ENCODE peak calls at places on chromosomes 16 and 17, in six cellular contexts. O, D, X, T, A and K are unnamed samples.

GRCh38 chr16:3021449-3022207 is 1.5 kb downstream of the TNFRSF12A start:
- DNase-seq in O (peak), D (peak), X (peak), T (peak), A (peak), K (no peak)

GRCh38 chr17:7250655-7251329 is 742 bp downstream of the CTDNEP1 start:
- DNase-seq in O (no peak), D (no peak), X (no peak), T (no peak), A (no peak), K (no peak)

GRCh38 chr16:55453909-55454308 is 25.1 kb upstream of the MMP2 start:
- DNase-seq in O (no peak), D (no peak), X (no peak), T (peak), A (no peak), K (no peak)

GRCh38 chr16:10558305-10558704 is 22.1 kb downstream of the EMP2 start:
- DNase-seq in O (no peak), D (no peak), X (peak), T (no peak), A (no peak), K (no peak)

GRCh38 chr17:39626171-39626670 is 531 bp upstream of the PPP1R1B start:
- DNase-seq in O (no peak), D (no peak), X (no peak), T (no peak), A (no peak), K (peak)

GRCh38 chr16:10945065-10945787 is 862 bp downstream of the CLEC16A start:
- DNase-seq in O (no peak), D (no peak), X (no peak), T (no peak), A (no peak), K (no peak)

GRCh38 chr17:57578608-57578990 is 166.5 kb downstream of the CCDC182 start:
- DNase-seq in O (no peak), D (no peak), X (no peak), T (no peak), A (no peak), K (no peak)

GRCh38 chr17:47850692-47851573 is at the start of gene SP6:
- DNase-seq in O (no peak), D (peak), X (peak), T (peak), A (no peak), K (peak)

GRCh38 chr16:56833243-56833970 is 31.6 kb upstream of the SLC12A3 start:
- DNase-seq in O (no peak), D (no peak), X (no peak), T (no peak), A (no peak), K (no peak)

GRCh38 chr16:84836234-84836647 is 16.5 kb downstream of the CRISPLD2 start:
- DNase-seq in O (peak), D (peak), X (peak), T (peak), A (peak), K (no peak)

GRCh38 chr17:80839401-80839800 is 152.2 kb upstream of the CHMP6 start:
- DNase-seq in O (no peak), D (no peak), X (no peak), T (no peak), A (no peak), K (peak)

GRCh38 chr17:61413654-61414133 is 14.1 kb downstream of the TBX2 start:
- DNase-seq in O (no peak), D (no peak), X (peak), T (no peak), A (peak), K (peak)

GRCh38 chr17:36937001-36937960 is at the start of gene LHX1:
- DNase-seq in O (no peak), D (no peak), X (no peak), T (no peak), A (no peak), K (no peak)

GRCh38 chr16:24729967-24730815 is 740 bp downstream of the TNRC6A start:
- DNase-seq in O (no peak), D (peak), X (peak), T (peak), A (peak), K (no peak)

GRCh38 chr16:84243732-84244131 is 3.9 kb upstream of the KCNG4 start:
- DNase-seq in O (no peak), D (no peak), X (no peak), T (no peak), A (no peak), K (no peak)

GRCh38 chr16:77406680-77407079 is 28.2 kb downstream of the ADAMTS18 start:
- DNase-seq in O (no peak), D (no peak), X (no peak), T (no peak), A (no peak), K (no peak)

GRCh38 chr16:77443834-77444460 is 9.1 kb upstream of the ADAMTS18 start:
- DNase-seq in O (no peak), D (no peak), X (no peak), T (no peak), A (no peak), K (no peak)

GRCh38 chr16:2501938-2502900 is 11.5 kb upstream of the ATP6V0C start:
- DNase-seq in O (no peak), D (no peak), X (no peak), T (no peak), A (no peak), K (no peak)

GRCh38 chr17:39485555-39485954 is 24.3 kb downstream of the CDK12 start:
- DNase-seq in O (no peak), D (no peak), X (no peak), T (no peak), A (no peak), K (no peak)

GRCh38 chr17:60677308-60678117 is at the start of gene BCAS3:
- DNase-seq in O (peak), D (peak), X (peak), T (peak), A (peak), K (peak)

GRCh38 chr16:3961449-3961849 is 80.9 kb upstream of the CREBBP start:
- DNase-seq in O (no peak), D (no peak), X (no peak), T (peak), A (no peak), K (no peak)

GRCh38 chr16:53056528-53056881 is 1.7 kb downstream of the CHD9 start:
- DNase-seq in O (no peak), D (no peak), X (no peak), T (no peak), A (peak), K (no peak)

GRCh38 chr16:53131050-53131362 is 76.2 kb downstream of the CHD9 start:
- DNase-seq in O (no peak), D (no peak), X (peak), T (no peak), A (no peak), K (no peak)

DNA sequence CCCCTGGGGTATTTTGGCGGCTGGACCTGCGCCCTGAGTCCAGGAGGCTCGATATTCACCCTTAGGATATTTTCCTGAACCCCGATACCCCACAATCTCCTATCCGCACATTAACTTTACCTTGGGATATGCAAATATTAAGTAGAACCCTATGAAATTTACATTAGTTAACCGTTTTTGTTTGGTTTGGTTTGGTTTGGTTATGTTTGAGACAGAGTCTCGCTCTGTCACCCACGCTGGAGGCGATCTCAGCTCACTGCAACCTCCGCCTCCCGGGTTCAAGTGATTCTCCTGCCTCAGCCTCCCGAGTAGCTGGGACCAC is 9.3 kb upstream of the NAGS start:
- DNase-seq in O (no peak), D (no peak), X (no peak), T (no peak), A (no peak), K (no peak)
- TF ChIP-seq CTCF in O (no peak), D (no peak), X (no peak), T (no peak), A (no peak), K (no peak)

GRCh38 chr16:89744813-89745212 is 23.5 kb downstream of the ZNF276 start:
- DNase-seq in O (no peak), D (no peak), X (no peak), T (no peak), A (no peak), K (no peak)
- TF ChIP-seq POLR2A in O (no peak), D (no peak), X (no peak), T (no peak), A (no peak), K (no peak)

GRCh38 chr17:75289832-75290337 is 652 bp upstream of the SLC25A19 start:
- DNase-seq in O (peak), D (peak), X (peak), T (peak), A (peak), K (peak)

GRCh38 chr17:75288359-75288758 is 874 bp downstream of the SLC25A19 start:
- DNase-seq in O (no peak), D (no peak), X (no peak), T (no peak), A (no peak), K (no peak)

GRCh38 chr17:75288784-75289121 is 480 bp downstream of the SLC25A19 start:
- DNase-seq in O (no peak), D (no peak), X (peak), T (no peak), A (no peak), K (no peak)

GRCh38 chr17:75287221-75287620 is 2.0 kb downstream of the SLC25A19 start:
- DNase-seq in O (no peak), D (no peak), X (no peak), T (no peak), A (no peak), K (no peak)

DNA sequence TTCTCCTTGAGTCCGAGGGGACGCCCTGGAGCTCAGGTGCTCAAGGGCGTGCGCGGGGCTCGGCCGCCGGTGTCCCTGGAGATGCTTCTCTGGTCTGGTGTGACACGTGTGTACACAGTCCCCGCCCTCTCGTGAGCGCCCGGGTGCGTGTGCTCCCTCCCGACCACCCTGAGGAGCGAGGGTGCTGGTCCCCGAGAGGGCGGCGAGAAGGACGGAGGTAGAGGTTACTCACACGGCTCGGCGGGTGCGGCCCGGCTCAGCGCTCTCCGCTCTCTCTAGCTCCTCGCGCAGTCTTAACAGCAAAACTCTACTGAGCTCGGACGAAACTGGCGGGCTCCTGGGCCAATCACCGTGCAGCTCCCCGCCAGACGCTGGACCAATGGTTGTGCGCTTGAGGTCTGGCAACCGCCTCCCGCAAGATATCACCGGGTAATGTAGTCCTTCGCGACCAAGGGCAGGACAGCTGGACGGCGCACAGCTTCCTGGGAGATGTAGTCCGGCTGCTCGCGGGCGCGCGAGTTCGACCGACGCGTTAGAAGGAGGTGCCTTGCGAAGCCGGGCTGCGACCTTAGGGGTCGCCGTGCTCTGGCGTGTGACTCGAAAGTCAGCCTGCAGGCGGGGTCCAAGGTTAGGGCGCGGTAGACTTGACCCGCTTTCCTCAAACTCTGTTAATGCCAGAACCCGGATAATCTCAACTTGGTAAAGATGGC is at the start of gene SLC25A19:
- DNase-seq in O (peak), D (peak), X (peak), T (peak), A (peak), K (peak)
- TF ChIP-seq CTCF in O (peak), D (no peak), X (no peak), T (no peak), A (no peak), K (no peak)

GRCh38 chr17:16313159-16314090 is 39.8 kb downstream of the CENPV start:
- DNase-seq in O (no peak), D (no peak), X (no peak), T (peak), A (no peak), K (no peak)
- TF ChIP-seq POLR2A in O (no peak), D (no peak), X (no peak), T (no peak), A (no peak), K (no peak)

DNA sequence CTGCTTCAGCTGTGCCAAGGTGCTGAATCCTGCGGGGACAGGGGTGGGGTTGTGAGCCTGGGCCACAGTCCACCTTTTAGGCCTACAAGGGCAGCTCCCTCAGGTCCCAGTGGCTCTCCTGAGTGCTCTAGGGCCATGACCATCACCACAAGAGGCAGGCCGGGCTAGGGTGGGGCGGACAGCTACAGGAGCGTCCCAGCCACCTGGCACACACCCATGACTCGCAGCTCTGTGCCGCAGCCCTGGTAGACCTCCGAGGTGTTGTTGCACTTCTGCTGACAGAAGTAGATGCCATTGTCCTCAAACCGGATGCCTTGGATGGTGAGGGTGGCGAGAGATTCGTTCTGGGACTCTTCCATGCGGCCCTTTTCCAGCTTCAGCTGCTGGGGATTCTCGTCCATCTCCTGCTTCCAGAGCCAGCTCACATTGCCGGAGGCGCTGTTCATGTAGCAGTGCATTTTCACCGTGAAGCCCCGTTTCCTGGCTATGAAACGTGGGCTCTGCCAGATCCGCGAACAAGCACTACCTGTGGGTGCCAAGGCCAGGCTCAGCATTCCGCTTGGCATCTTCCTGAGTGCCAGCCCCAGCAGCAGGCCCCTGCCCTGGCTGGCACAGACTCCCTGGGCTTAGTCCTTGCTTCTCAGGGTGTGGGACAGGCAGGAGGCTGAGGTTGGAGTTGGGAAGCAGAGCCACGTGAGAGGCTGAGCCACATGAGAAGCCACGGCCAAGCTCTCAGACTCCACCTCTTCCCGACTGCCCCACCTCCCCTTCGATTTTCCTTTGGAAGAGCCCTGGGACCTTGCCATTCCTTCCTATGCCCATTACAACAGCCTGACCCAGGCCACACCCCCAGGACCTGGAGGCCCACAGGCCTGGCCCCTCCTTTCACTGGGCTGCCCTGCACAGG is 2.0 kb downstream of the CD79B start:
- DNase-seq in O (no peak), D (peak), X (no peak), T (peak), A (no peak), K (peak)
- TF ChIP-seq CTCF in O (no peak), D (no peak), X (no peak), T (no peak), A (no peak), K (no peak)

GRCh38 chr17:78112508-78113471 is 15.8 kb downstream of the TMC6 start:
- DNase-seq in O (peak), D (no peak), X (peak), T (peak), A (peak), K (peak)

GRCh38 chr17:78113804-78114785 is 14.5 kb downstream of the TMC6 start:
- DNase-seq in O (no peak), D (no peak), X (no peak), T (no peak), A (no peak), K (peak)

GRCh38 chr17:78117027-78117981 is 11.3 kb downstream of the TMC6 start:
- DNase-seq in O (no peak), D (no peak), X (peak), T (peak), A (no peak), K (peak)

GRCh38 chr17:78116411-78116810 is 12.1 kb downstream of the TMC6 start:
- DNase-seq in O (no peak), D (no peak), X (no peak), T (no peak), A (no peak), K (no peak)

DNA sequence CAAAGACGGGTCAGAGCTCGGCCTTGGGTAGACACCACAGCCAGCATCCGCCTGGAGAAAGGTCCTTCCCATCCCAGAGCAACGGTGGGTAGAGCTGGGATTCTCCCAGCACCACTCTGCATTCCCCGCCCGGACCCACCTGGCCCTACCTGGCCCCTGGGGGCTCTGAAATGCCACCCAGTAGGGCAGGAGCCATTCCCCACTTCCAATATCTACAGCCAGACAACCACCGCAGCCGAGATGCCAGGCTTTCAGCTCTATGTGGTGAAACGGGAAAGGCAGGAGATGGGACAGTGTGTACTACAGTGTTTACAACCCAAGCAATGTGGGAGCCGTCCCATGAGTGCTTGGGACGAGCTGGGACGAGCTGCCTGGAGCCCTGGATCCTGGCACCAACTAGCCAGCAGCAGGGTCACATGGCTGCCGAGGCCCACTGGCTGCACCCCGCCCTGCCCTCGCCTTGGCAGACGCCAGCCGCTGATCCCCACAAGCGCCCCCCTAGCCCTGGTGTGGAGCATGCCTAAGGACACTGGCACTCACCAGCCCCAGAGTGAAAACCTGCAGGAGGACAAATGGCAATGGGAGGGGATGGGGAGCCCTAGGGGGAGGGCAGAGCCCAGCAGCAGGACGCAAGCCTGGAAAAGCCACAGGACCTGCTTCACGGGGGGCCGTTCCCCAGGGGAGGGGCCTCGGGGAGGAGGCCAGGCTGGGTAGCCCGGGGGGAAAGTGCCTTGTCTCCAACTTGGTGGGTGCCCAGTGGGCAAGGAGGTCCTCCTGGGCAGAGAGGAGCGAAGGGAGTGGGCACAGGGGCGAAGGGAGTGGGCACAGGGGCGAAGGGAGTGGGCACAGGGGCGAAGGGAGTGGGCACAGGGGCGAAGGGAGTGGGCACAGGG is 13.5 kb downstream of the TMC6 start:
- DNase-seq in O (no peak), D (no peak), X (no peak), T (no peak), A (no peak), K (peak)
- TF ChIP-seq POLR2A in O (no peak), D (no peak), X (no peak), T (no peak), A (no peak), K (no peak)

DNA sequence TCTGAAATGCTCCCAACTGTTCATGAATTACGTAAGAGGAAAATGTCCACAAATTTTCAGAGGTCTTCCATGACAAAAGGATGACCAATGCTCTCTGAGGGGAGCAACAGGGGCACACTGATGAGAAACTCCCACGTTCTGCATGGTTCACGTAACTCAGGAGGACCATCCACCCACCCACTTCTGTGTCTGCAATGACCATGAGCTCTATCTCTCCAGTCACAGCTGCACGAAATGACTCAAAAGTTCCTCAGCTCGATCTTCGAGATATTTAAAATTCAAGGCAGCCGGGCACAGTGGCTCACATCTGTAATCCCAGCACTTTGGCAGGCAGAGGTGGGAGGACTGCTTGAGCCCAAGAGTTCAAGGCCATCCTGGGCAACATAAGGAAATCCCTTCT is 15.8 kb downstream of the WDR45B start:
- DNase-seq in O (no peak), D (no peak), X (no peak), T (no peak), A (no peak), K (no peak)
- TF ChIP-seq CTCF in O (no peak), D (no peak), X (no peak), T (no peak), A (no peak), K (no peak)

GRCh38 chr17:74211141-74211928 is 2.0 kb upstream of the TTYH2 start:
- DNase-seq in O (no peak), D (no peak), X (no peak), T (no peak), A (no peak), K (no peak)
- TF ChIP-seq POLR2A in O (no peak), D (no peak), X (no peak), T (no peak), A (no peak), K (no peak)